ENCODE peak calls at places on chromosomes 13 and 19, in five cellular contexts. One of them, this sample, is unnamed.

GRCh38 chr13:23578411-23579071 is 8.3 kb downstream of the TNFRSF19 start:
- DNase-seq in tibial artery: peak
- DNase-seq in fibroblast of pulmonary artery: peak
- DNase-seq in AG09309: no peak
- DNase-seq in PC-3: peak
- DNase-seq in this sample: peak

GRCh38 chr19:55354698-55355212 is at the start of gene COX6B2:
- DNase-seq in tibial artery: no peak
- DNase-seq in PC-3: no peak
- DNase-seq in AG09309: no peak
- DNase-seq in fibroblast of pulmonary artery: no peak
- DNase-seq in this sample: no peak

GRCh38 chr19:39563408-39563807 is 23.4 kb upstream of the EID2 start:
- DNase-seq in tibial artery: no peak
- DNase-seq in fibroblast of pulmonary artery: peak
- DNase-seq in AG09309: no peak
- DNase-seq in PC-3: peak
- DNase-seq in this sample: no peak

GRCh38 chr13:32019612-32020233 is 11.9 kb upstream of the FRY start:
- DNase-seq in AG09309: no peak
- DNase-seq in PC-3: peak
- DNase-seq in fibroblast of pulmonary artery: peak
- DNase-seq in tibial artery: no peak
- DNase-seq in this sample: peak

GRCh38 chr13:30193279-30194234 is 113.8 kb downstream of the KATNAL1 start:
- DNase-seq in fibroblast of pulmonary artery: no peak
- DNase-seq in PC-3: no peak
- DNase-seq in AG09309: no peak
- DNase-seq in tibial artery: no peak
- DNase-seq in this sample: no peak

GRCh38 chr13:113765241-113765910 is 6.3 kb downstream of the TMEM255B start:
- DNase-seq in tibial artery: peak
- DNase-seq in fibroblast of pulmonary artery: no peak
- DNase-seq in PC-3: no peak
- DNase-seq in AG09309: no peak
- DNase-seq in this sample: no peak

GRCh38 chr13:39910041-39910440 is 254.6 kb downstream of the COG6 start:
- DNase-seq in AG09309: no peak
- DNase-seq in PC-3: no peak
- DNase-seq in fibroblast of pulmonary artery: no peak
- DNase-seq in tibial artery: no peak
- DNase-seq in this sample: no peak

GRCh38 chr19:42421101-42421500 is 6.1 kb downstream of the LIPE start:
- DNase-seq in AG09309: no peak
- DNase-seq in tibial artery: no peak
- DNase-seq in PC-3: no peak
- DNase-seq in fibroblast of pulmonary artery: no peak
- DNase-seq in this sample: no peak

GRCh38 chr13:27622102-27622820 is 569 bp downstream of the POLR1D start:
- DNase-seq in fibroblast of pulmonary artery: peak
- DNase-seq in PC-3: peak
- DNase-seq in AG09309: no peak
- DNase-seq in tibial artery: no peak
- DNase-seq in this sample: no peak

GRCh38 chr19:48085904-48086864 is 24.4 kb downstream of the PLA2G4C start:
- DNase-seq in tibial artery: no peak
- DNase-seq in AG09309: no peak
- DNase-seq in fibroblast of pulmonary artery: no peak
- DNase-seq in PC-3: no peak
- DNase-seq in this sample: no peak

GRCh38 chr19:48090281-48090802 is 20.3 kb downstream of the PLA2G4C start:
- DNase-seq in PC-3: no peak
- DNase-seq in fibroblast of pulmonary artery: no peak
- DNase-seq in tibial artery: no peak
- DNase-seq in AG09309: peak
- DNase-seq in this sample: no peak

GRCh38 chr19:49761625-49762311 is 1.3 kb downstream of the TSKS start:
- DNase-seq in tibial artery: no peak
- DNase-seq in fibroblast of pulmonary artery: peak
- DNase-seq in PC-3: peak
- DNase-seq in AG09309: no peak
- DNase-seq in this sample: no peak

GRCh38 chr13:93689333-93689732 is 462.7 kb downstream of the GPC6 start:
- DNase-seq in AG09309: no peak
- DNase-seq in fibroblast of pulmonary artery: no peak
- DNase-seq in tibial artery: no peak
- DNase-seq in PC-3: peak
- DNase-seq in this sample: no peak

GRCh38 chr13:112664501-112665203 is 25.2 kb upstream of the ATP11A start:
- DNase-seq in fibroblast of pulmonary artery: peak
- DNase-seq in AG09309: peak
- DNase-seq in tibial artery: no peak
- DNase-seq in PC-3: no peak
- DNase-seq in this sample: no peak

GRCh38 chr19:11787536-11787935 is 10.8 kb upstream of the ZNF491 start:
- DNase-seq in AG09309: no peak
- DNase-seq in PC-3: no peak
- DNase-seq in tibial artery: no peak
- DNase-seq in fibroblast of pulmonary artery: no peak
- DNase-seq in this sample: no peak

GRCh38 chr13:102903659-102904407 is 58.0 kb downstream of the ERCC5 start:
- DNase-seq in tibial artery: no peak
- DNase-seq in AG09309: no peak
- DNase-seq in PC-3: peak
- DNase-seq in fibroblast of pulmonary artery: peak
- DNase-seq in this sample: no peak

GRCh38 chr19:56170261-56170660 is 5.5 kb upstream of the GALP start:
- DNase-seq in AG09309: peak
- DNase-seq in fibroblast of pulmonary artery: peak
- DNase-seq in PC-3: peak
- DNase-seq in tibial artery: no peak
- DNase-seq in this sample: no peak

GRCh38 chr19:679418-680286 is 3.5 kb downstream of the FSTL3 start:
- DNase-seq in fibroblast of pulmonary artery: peak
- DNase-seq in tibial artery: peak
- DNase-seq in PC-3: peak
- DNase-seq in AG09309: peak
- DNase-seq in this sample: no peak

GRCh38 chr19:1066748-1067340 is at the start of gene ARHGAP45:
- DNase-seq in AG09309: no peak
- DNase-seq in fibroblast of pulmonary artery: no peak
- DNase-seq in PC-3: peak
- DNase-seq in tibial artery: no peak
- DNase-seq in this sample: no peak

GRCh38 chr13:80100636-80101035 is 240.3 kb downstream of the SPRY2 start:
- DNase-seq in PC-3: no peak
- DNase-seq in fibroblast of pulmonary artery: peak
- DNase-seq in tibial artery: no peak
- DNase-seq in AG09309: no peak
- DNase-seq in this sample: no peak

GRCh38 chr19:11381535-11382369 is 2.4 kb downstream of the EPOR start:
- DNase-seq in PC-3: peak
- DNase-seq in fibroblast of pulmonary artery: peak
- DNase-seq in AG09309: no peak
- DNase-seq in tibial artery: peak
- DNase-seq in this sample: no peak

GRCh38 chr19:54418030-54418929 is 3.0 kb downstream of the TTYH1 start:
- DNase-seq in tibial artery: no peak
- DNase-seq in fibroblast of pulmonary artery: peak
- DNase-seq in AG09309: no peak
- DNase-seq in PC-3: no peak
- DNase-seq in this sample: no peak

GRCh38 chr13:79541426-79542049 is 60.6 kb downstream of the NDFIP2 start:
- DNase-seq in tibial artery: no peak
- DNase-seq in PC-3: peak
- DNase-seq in fibroblast of pulmonary artery: peak
- DNase-seq in AG09309: peak
- DNase-seq in this sample: no peak

GRCh38 chr13:25117312-25117711 is 21.4 kb downstream of the PABPC3 start:
- DNase-seq in AG09309: no peak
- DNase-seq in fibroblast of pulmonary artery: no peak
- DNase-seq in tibial artery: no peak
- DNase-seq in PC-3: no peak
- DNase-seq in this sample: no peak

GRCh38 chr19:36528194-36528920 is at the start of gene ZNF260:
- DNase-seq in PC-3: peak
- DNase-seq in tibial artery: peak
- DNase-seq in fibroblast of pulmonary artery: peak
- DNase-seq in AG09309: peak
- DNase-seq in this sample: peak

GRCh38 chr13:98541211-98541610 is 35.7 kb downstream of the STK24 start:
- DNase-seq in tibial artery: peak
- DNase-seq in PC-3: no peak
- DNase-seq in fibroblast of pulmonary artery: no peak
- DNase-seq in AG09309: no peak
- DNase-seq in this sample: no peak

GRCh38 chr13:72174549-72174948 is 307.5 kb upstream of the DACH1 start:
- DNase-seq in AG09309: no peak
- DNase-seq in PC-3: no peak
- DNase-seq in tibial artery: no peak
- DNase-seq in fibroblast of pulmonary artery: no peak
- DNase-seq in this sample: no peak
- H3K4me3 ChIP-seq in AG09309: no peak
- H3K4me3 ChIP-seq in PC-3: no peak
- H3K4me3 ChIP-seq in tibial artery: no peak
- H3K4me3 ChIP-seq in fibroblast of pulmonary artery: no peak
- H3K4me3 ChIP-seq in this sample: no peak

GRCh38 chr19:15251010-15251748 is 18.9 kb upstream of the EPHX3 start:
- DNase-seq in PC-3: no peak
- DNase-seq in tibial artery: peak
- DNase-seq in fibroblast of pulmonary artery: peak
- DNase-seq in AG09309: no peak
- DNase-seq in this sample: peak
- H3K4me3 ChIP-seq in PC-3: no peak
- H3K4me3 ChIP-seq in tibial artery: peak
- H3K4me3 ChIP-seq in fibroblast of pulmonary artery: peak
- H3K4me3 ChIP-seq in AG09309: peak
- H3K4me3 ChIP-seq in this sample: peak

GRCh38 chr13:77898097-77898496 is 20.5 kb downstream of the EDNRB start:
- DNase-seq in tibial artery: no peak
- DNase-seq in PC-3: peak
- DNase-seq in fibroblast of pulmonary artery: peak
- DNase-seq in AG09309: no peak
- DNase-seq in this sample: no peak
- H3K4me3 ChIP-seq in tibial artery: no peak
- H3K4me3 ChIP-seq in PC-3: no peak
- H3K4me3 ChIP-seq in fibroblast of pulmonary artery: no peak
- H3K4me3 ChIP-seq in AG09309: no peak
- H3K4me3 ChIP-seq in this sample: no peak

GRCh38 chr19:6865849-6866248 is 21.5 kb upstream of the ADGRE1 start:
- DNase-seq in tibial artery: no peak
- DNase-seq in fibroblast of pulmonary artery: no peak
- DNase-seq in AG09309: no peak
- DNase-seq in PC-3: no peak
- DNase-seq in this sample: no peak

GRCh38 chr19:6861683-6862286 is 25.6 kb upstream of the ADGRE1 start:
- DNase-seq in AG09309: no peak
- DNase-seq in tibial artery: no peak
- DNase-seq in PC-3: peak
- DNase-seq in fibroblast of pulmonary artery: no peak
- DNase-seq in this sample: no peak

GRCh38 chr19:6866646-6867255 is 20.6 kb upstream of the ADGRE1 start:
- DNase-seq in AG09309: no peak
- DNase-seq in fibroblast of pulmonary artery: no peak
- DNase-seq in tibial artery: no peak
- DNase-seq in PC-3: peak
- DNase-seq in this sample: no peak

GRCh38 chr19:6868341-6868740 is 19.0 kb upstream of the ADGRE1 start:
- DNase-seq in PC-3: no peak
- DNase-seq in fibroblast of pulmonary artery: peak
- DNase-seq in tibial artery: no peak
- DNase-seq in AG09309: no peak
- DNase-seq in this sample: peak

GRCh38 chr19:6862673-6863078 is 24.7 kb upstream of the ADGRE1 start:
- DNase-seq in fibroblast of pulmonary artery: peak
- DNase-seq in AG09309: peak
- DNase-seq in tibial artery: peak
- DNase-seq in PC-3: peak
- DNase-seq in this sample: peak
- H3K4me3 ChIP-seq in fibroblast of pulmonary artery: peak
- H3K4me3 ChIP-seq in AG09309: peak
- H3K4me3 ChIP-seq in tibial artery: no peak
- H3K4me3 ChIP-seq in PC-3: peak
- H3K4me3 ChIP-seq in this sample: no peak

DNA sequence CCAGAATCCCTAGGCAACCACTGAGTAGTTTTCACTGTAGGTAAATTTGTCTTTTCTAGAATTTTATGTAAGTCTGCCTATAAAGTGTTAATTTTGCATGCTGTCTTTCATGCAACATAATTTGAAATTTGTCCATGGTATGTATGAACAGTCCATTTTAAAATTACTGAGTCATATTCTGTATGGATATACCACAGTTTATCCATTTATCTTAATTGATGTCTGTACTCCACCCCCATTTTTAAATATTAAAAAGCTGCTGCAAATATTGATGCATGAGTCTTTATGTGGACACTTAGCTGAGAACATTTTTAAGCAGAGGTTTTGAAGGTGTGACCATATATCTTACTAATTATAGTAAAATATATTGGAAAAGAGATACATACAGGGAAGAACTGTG is 9.0 kb downstream of the ZNF134 start:
- DNase-seq in PC-3: no peak
- DNase-seq in tibial artery: no peak
- DNase-seq in fibroblast of pulmonary artery: no peak
- DNase-seq in AG09309: no peak
- DNase-seq in this sample: no peak
- H3K4me3 ChIP-seq in PC-3: no peak
- H3K4me3 ChIP-seq in tibial artery: no peak
- H3K4me3 ChIP-seq in fibroblast of pulmonary artery: no peak
- H3K4me3 ChIP-seq in AG09309: no peak
- H3K4me3 ChIP-seq in this sample: no peak